ENCODE peak calls at places on chromosomes 3 and 15, in five cellular contexts. One of them, this sample, is unnamed.

GRCh38 chr15:84736375-84736774 is 12.0 kb upstream of the ZNF592 start:
- DNase-seq in mucosa of descending colon: peak
- DNase-seq in astrocyte of the spinal cord: no peak
- DNase-seq in ovary: no peak
- DNase-seq in HCT116: no peak
- DNase-seq in this sample: no peak

GRCh38 chr15:75053748-75054125 is 30.3 kb downstream of the PPCDC start:
- DNase-seq in mucosa of descending colon: no peak
- DNase-seq in astrocyte of the spinal cord: no peak
- DNase-seq in ovary: no peak
- DNase-seq in HCT116: no peak
- DNase-seq in this sample: no peak

GRCh38 chr3:11201246-11202024 is 47.1 kb downstream of the HRH1 start:
- DNase-seq in mucosa of descending colon: peak
- DNase-seq in astrocyte of the spinal cord: peak
- DNase-seq in ovary: no peak
- DNase-seq in HCT116: no peak
- DNase-seq in this sample: peak

GRCh38 chr3:12633108-12633507 is 30.8 kb downstream of the RAF1 start:
- DNase-seq in mucosa of descending colon: no peak
- DNase-seq in astrocyte of the spinal cord: no peak
- DNase-seq in ovary: no peak
- DNase-seq in HCT116: no peak
- DNase-seq in this sample: no peak

GRCh38 chr3:60101628-60102027 is 1051.8 kb upstream of the CFAP20DC start:
- DNase-seq in mucosa of descending colon: peak
- DNase-seq in astrocyte of the spinal cord: no peak
- DNase-seq in ovary: no peak
- DNase-seq in HCT116: no peak
- DNase-seq in this sample: no peak

GRCh38 chr3:143726727-143727126 is 121.5 kb downstream of the SLC9A9 start:
- DNase-seq in mucosa of descending colon: no peak
- DNase-seq in astrocyte of the spinal cord: no peak
- DNase-seq in ovary: no peak
- DNase-seq in HCT116: no peak
- DNase-seq in this sample: no peak

GRCh38 chr3:186099178-186099577 is 9.7 kb downstream of the ETV5 start:
- DNase-seq in mucosa of descending colon: peak
- DNase-seq in astrocyte of the spinal cord: peak
- DNase-seq in ovary: peak
- DNase-seq in HCT116: no peak
- DNase-seq in this sample: peak

GRCh38 chr15:59294574-59294960 is 78.1 kb downstream of the MYO1E start:
- DNase-seq in mucosa of descending colon: no peak
- DNase-seq in astrocyte of the spinal cord: no peak
- DNase-seq in ovary: no peak
- DNase-seq in HCT116: no peak
- DNase-seq in this sample: no peak

GRCh38 chr15:29734917-29735572 is 87.2 kb downstream of the TJP1 start:
- DNase-seq in mucosa of descending colon: no peak
- DNase-seq in astrocyte of the spinal cord: peak
- DNase-seq in ovary: no peak
- DNase-seq in HCT116: peak
- DNase-seq in this sample: peak

GRCh38 chr3:171862993-171863521 is 19.9 kb downstream of the TMEM212 start:
- DNase-seq in mucosa of descending colon: no peak
- DNase-seq in astrocyte of the spinal cord: peak
- DNase-seq in ovary: no peak
- DNase-seq in HCT116: no peak
- DNase-seq in this sample: peak
- TF ChIP-seq CTCF in mucosa of descending colon: no peak
- TF ChIP-seq CTCF in astrocyte of the spinal cord: no peak
- TF ChIP-seq CTCF in ovary: no peak
- TF ChIP-seq CTCF in HCT116: no peak
- TF ChIP-seq CTCF in this sample: no peak

DNA sequence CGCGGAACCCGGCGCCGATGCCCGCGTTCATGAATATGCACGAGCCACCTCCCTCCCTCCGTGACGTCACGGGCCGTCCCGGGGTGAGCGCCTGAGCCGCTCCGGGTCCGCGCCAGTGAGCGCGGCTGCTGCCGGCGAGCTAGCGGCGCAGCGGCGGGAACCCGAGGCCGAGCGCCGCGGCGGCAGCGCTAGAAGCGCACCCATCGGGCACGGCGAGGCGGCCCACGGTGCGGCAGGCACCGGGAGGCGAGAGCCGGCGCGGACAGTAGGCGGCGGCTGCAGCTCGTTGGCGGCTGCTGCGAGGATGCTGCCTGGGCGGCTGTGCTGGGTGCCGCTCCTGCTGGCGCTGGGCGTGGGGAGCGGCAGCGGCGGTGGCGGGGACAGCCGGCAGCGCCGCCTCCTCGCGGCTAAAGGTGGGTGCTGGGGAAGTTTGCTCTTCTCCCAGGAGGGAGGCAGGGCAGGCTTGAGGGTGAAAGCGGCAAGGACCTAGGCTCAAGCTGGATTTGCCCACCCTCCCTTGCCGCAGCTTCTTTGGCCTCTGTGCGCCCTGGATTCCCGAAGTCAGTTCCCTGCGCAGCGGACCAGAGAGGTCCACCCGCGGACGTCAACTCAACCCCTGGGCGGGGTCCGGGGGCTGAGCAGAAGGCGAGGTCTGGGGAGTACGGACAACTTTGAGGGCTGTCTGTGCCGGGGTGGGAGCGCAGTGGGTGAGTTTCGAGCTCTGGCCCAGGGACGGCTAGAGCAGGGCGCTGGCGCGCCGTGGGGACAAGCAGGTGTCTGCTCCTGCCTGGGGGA is at the start of gene CLSTN2:
- DNase-seq in mucosa of descending colon: peak
- DNase-seq in astrocyte of the spinal cord: peak
- DNase-seq in ovary: peak
- DNase-seq in HCT116: no peak
- DNase-seq in this sample: peak
- H3K4me3 ChIP-seq in mucosa of descending colon: no peak
- H3K4me3 ChIP-seq in astrocyte of the spinal cord: peak
- H3K4me3 ChIP-seq in ovary: peak
- H3K4me3 ChIP-seq in HCT116: no peak
- H3K4me3 ChIP-seq in this sample: peak

DNA sequence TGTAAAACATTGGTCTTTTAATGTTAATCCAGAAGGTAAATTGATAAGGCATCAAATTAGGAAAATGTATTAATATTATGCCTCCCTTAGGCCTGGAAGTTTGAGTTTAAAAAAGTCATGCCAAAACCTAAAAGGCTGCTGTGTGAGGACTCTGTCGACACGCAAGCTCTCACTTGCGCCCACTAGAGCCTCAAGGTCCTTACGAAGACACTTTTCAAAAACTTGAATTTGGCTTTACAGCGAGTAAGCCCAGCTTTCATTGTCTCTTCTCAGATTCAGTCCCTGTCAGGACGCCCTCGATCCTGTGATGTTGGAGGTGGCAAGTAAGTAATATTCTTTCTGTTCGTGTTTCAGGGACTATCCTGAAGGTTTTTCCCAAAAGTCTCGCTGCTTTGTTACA is 89.7 kb downstream of the CRTC3 start:
- DNase-seq in mucosa of descending colon: no peak
- DNase-seq in astrocyte of the spinal cord: no peak
- DNase-seq in ovary: no peak
- DNase-seq in HCT116: no peak
- DNase-seq in this sample: no peak
- TF ChIP-seq CTCF in mucosa of descending colon: no peak
- TF ChIP-seq CTCF in astrocyte of the spinal cord: no peak
- TF ChIP-seq CTCF in ovary: no peak
- TF ChIP-seq CTCF in HCT116: no peak
- TF ChIP-seq CTCF in this sample: no peak

DNA sequence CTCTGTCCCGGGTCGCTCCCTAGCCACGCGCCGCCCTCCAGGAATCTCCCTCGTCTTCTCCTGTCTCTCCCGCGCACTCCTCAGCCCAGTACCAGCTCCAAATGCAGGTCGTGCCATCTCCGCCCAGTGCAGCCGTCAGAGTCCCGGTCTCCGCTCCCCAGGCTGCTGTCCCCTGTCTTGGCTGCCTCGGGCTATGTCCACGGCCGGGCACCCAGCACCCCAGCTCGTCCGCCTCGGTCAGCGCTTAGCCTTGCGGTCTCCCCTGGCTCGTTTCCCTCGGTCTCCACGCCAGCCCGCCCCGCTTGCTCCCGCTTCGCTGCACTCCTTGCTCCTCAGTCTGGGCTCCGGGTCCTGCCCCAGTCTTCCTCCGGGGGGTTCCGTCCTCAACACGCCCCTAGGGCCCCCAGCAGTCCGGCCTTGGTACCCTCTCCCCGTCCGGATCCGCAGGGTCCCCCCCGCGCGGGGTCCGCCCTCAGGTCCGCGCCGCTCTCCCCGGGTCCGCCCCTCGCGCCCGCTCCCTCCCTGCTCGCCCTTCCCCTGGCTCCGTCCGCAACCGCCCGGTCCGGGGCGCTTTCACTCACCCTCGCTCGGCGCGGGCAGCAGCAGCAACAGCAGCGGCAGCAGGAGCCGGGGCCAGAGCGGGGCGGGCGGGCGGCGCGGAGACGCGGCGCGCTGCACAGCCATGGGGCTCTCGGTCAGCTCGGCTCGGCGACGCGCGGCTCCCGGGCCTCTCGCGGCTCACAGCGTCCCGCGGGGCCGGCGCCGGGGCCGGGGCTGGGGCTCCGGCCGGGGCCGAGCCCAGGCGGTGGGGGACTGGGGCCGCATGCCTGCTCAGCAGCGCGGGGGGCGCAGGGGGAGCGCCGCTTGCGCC is 462 bp downstream of the IGDCC3 start:
- DNase-seq in mucosa of descending colon: no peak
- DNase-seq in astrocyte of the spinal cord: peak
- DNase-seq in ovary: no peak
- DNase-seq in HCT116: no peak
- DNase-seq in this sample: peak
- H3K4me3 ChIP-seq in mucosa of descending colon: no peak
- H3K4me3 ChIP-seq in astrocyte of the spinal cord: peak
- H3K4me3 ChIP-seq in ovary: peak
- H3K4me3 ChIP-seq in HCT116: peak
- H3K4me3 ChIP-seq in this sample: peak

DNA sequence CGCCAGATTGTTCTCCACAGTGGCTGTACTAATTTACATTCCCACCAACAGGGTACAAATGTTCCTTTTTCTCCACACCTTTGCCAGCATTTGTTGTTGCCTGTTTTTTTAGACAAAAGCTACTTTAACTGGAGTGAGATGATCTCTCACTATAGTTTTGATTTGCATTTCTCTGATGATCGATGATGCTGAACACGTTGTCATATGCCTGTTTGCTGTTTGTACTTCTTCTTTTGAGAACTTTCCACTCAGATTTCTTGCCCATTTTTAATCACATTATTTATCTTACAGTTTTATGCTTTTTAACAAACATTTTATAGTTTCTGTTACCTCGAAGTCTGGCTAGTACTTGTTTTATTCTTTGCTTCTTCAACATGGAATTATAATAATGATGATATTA is 643.7 kb upstream of the ALCAM start:
- DNase-seq in mucosa of descending colon: no peak
- DNase-seq in astrocyte of the spinal cord: no peak
- DNase-seq in ovary: no peak
- DNase-seq in HCT116: no peak
- DNase-seq in this sample: no peak
- TF ChIP-seq CTCF in mucosa of descending colon: no peak
- TF ChIP-seq CTCF in astrocyte of the spinal cord: no peak
- TF ChIP-seq CTCF in ovary: no peak
- TF ChIP-seq CTCF in HCT116: no peak
- TF ChIP-seq CTCF in this sample: no peak

GRCh38 chr3:142725352-142725739 is 1.5 kb downstream of the TRPC1 start:
- DNase-seq in mucosa of descending colon: no peak
- DNase-seq in astrocyte of the spinal cord: no peak
- DNase-seq in ovary: no peak
- DNase-seq in HCT116: no peak
- DNase-seq in this sample: no peak
- H3K4me3 ChIP-seq in mucosa of descending colon: no peak
- H3K4me3 ChIP-seq in astrocyte of the spinal cord: peak
- H3K4me3 ChIP-seq in ovary: peak
- H3K4me3 ChIP-seq in HCT116: peak
- H3K4me3 ChIP-seq in this sample: peak

DNA sequence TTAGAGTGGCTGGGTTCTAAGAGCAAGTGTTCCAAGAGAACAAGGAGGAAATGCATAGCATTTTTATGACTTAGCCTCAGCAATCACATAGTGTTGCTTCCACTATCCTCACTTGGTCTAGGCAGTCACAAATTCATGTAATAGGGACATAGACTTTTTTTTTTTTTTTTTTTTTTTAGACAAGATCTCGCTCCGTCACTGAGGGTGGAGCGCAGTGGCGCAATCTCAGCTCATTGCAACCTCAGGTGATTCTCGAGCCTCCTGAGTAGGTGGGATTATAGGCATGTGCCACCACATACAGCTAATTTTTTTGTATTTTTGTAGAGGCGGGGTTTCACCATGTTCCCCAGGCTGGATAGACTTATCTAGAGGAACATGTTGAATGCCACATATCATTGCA is 4.7 kb upstream of the GNB4 start:
- DNase-seq in mucosa of descending colon: no peak
- DNase-seq in astrocyte of the spinal cord: no peak
- DNase-seq in ovary: no peak
- DNase-seq in HCT116: no peak
- DNase-seq in this sample: no peak
- TF ChIP-seq CTCF in mucosa of descending colon: no peak
- TF ChIP-seq CTCF in astrocyte of the spinal cord: no peak
- TF ChIP-seq CTCF in ovary: no peak
- TF ChIP-seq CTCF in HCT116: no peak
- TF ChIP-seq CTCF in this sample: no peak

GRCh38 chr3:20696393-20697045 is 510.5 kb upstream of the SGO1 start:
- DNase-seq in mucosa of descending colon: no peak
- DNase-seq in astrocyte of the spinal cord: no peak
- DNase-seq in ovary: no peak
- DNase-seq in HCT116: no peak
- DNase-seq in this sample: no peak

GRCh38 chr3:20700702-20701101 is 514.7 kb upstream of the SGO1 start:
- DNase-seq in mucosa of descending colon: no peak
- DNase-seq in astrocyte of the spinal cord: no peak
- DNase-seq in ovary: no peak
- DNase-seq in HCT116: no peak
- DNase-seq in this sample: no peak

GRCh38 chr3:20698896-20699295 is 512.9 kb upstream of the SGO1 start:
- DNase-seq in mucosa of descending colon: no peak
- DNase-seq in astrocyte of the spinal cord: no peak
- DNase-seq in ovary: no peak
- DNase-seq in HCT116: no peak
- DNase-seq in this sample: no peak
- H3K4me3 ChIP-seq in mucosa of descending colon: no peak
- H3K4me3 ChIP-seq in astrocyte of the spinal cord: no peak
- H3K4me3 ChIP-seq in ovary: no peak
- H3K4me3 ChIP-seq in HCT116: no peak
- H3K4me3 ChIP-seq in this sample: no peak